ENCODE peak calls at places on chromosome 15, in nine cellular contexts. Y, I, V, Z, K, Q, W, G and T are unnamed samples.

GRCh38 chr15:96947830-96948229 is 617.3 kb downstream of the NR2F2 start:
- DNase-seq in Y (no peak), I (no peak), V (no peak), Z (no peak), K (peak), Q (no peak), W (no peak), G (no peak), T (no peak)

GRCh38 chr15:57946491-57947048 is 118.9 kb downstream of the ALDH1A2 start:
- DNase-seq in Y (no peak), I (no peak), V (no peak), Z (no peak), K (no peak), Q (no peak), W (no peak), G (no peak), T (no peak)

GRCh38 chr15:77036537-77037474 is 34.1 kb downstream of the TSPAN3 start:
- DNase-seq in Y (no peak), I (no peak), V (peak), Z (no peak), K (no peak), Q (no peak), W (no peak), G (peak), T (no peak)

GRCh38 chr15:83112233-83112958 is 5.0 kb downstream of the TM6SF1 start:
- DNase-seq in Y (no peak), I (no peak), V (no peak), Z (no peak), K (no peak), Q (no peak), W (no peak), G (no peak), T (no peak)

GRCh38 chr15:87365221-87365620 is 891.3 kb downstream of the NTRK3 start:
- DNase-seq in Y (no peak), I (peak), V (no peak), Z (no peak), K (no peak), Q (no peak), W (no peak), G (no peak), T (no peak)

GRCh38 chr15:33021806-33022389 is 172.6 kb downstream of the FMN1 start:
- DNase-seq in Y (peak), I (peak), V (no peak), Z (no peak), K (peak), Q (peak), W (no peak), G (no peak), T (no peak)

GRCh38 chr15:48337626-48338025 is 6.4 kb downstream of the DUT start:
- DNase-seq in Y (no peak), I (no peak), V (no peak), Z (no peak), K (no peak), Q (no peak), W (no peak), G (no peak), T (no peak)

GRCh38 chr15:91936182-91936775 is 82.8 kb downstream of the SLCO3A1 start:
- DNase-seq in Y (no peak), I (no peak), V (no peak), Z (no peak), K (no peak), Q (no peak), W (no peak), G (no peak), T (no peak)

GRCh38 chr15:48566669-48567068 is 78.8 kb downstream of the FBN1 start:
- DNase-seq in Y (peak), I (no peak), V (no peak), Z (no peak), K (no peak), Q (no peak), W (no peak), G (no peak), T (no peak)

GRCh38 chr15:69825941-69826817 is 271.5 kb downstream of the TLE3 start:
- DNase-seq in Y (no peak), I (no peak), V (no peak), Z (no peak), K (no peak), Q (no peak), W (no peak), G (no peak), T (no peak)

GRCh38 chr15:67472957-67473356 is 48.0 kb upstream of the C15orf61 start:
- DNase-seq in Y (no peak), I (no peak), V (no peak), Z (no peak), K (no peak), Q (no peak), W (no peak), G (no peak), T (no peak)

GRCh38 chr15:52172869-52173268 is 18.3 kb downstream of the GNB5 start:
- DNase-seq in Y (no peak), I (no peak), V (no peak), Z (no peak), K (no peak), Q (no peak), W (no peak), G (no peak), T (no peak)

GRCh38 chr15:59160880-59161593 is 45.6 kb upstream of the LDHAL6B start:
- DNase-seq in Y (no peak), I (no peak), V (no peak), Z (no peak), K (no peak), Q (no peak), W (no peak), G (no peak), T (no peak)

GRCh38 chr15:98859149-98859548 is 148.4 kb downstream of the PGPEP1L start:
- DNase-seq in Y (no peak), I (no peak), V (no peak), Z (no peak), K (no peak), Q (no peak), W (no peak), G (no peak), T (no peak)

GRCh38 chr15:70323111-70323851 is 225.6 kb upstream of the TLE3 start:
- DNase-seq in Y (no peak), I (no peak), V (peak), Z (no peak), K (no peak), Q (no peak), W (no peak), G (peak), T (no peak)

GRCh38 chr15:71334434-71334833 is 219.2 kb downstream of the THSD4 start:
- DNase-seq in Y (no peak), I (no peak), V (no peak), Z (no peak), K (no peak), Q (no peak), W (no peak), G (no peak), T (no peak)

GRCh38 chr15:48393650-48394049 is 62.4 kb downstream of the DUT start:
- DNase-seq in Y (no peak), I (no peak), V (peak), Z (no peak), K (no peak), Q (no peak), W (no peak), G (no peak), T (no peak)

GRCh38 chr15:64092864-64093626 is 593 bp downstream of the CIAO2A start:
- DNase-seq in Y (peak), I (no peak), V (peak), Z (no peak), K (no peak), Q (peak), W (no peak), G (no peak), T (peak)

GRCh38 chr15:81312790-81313543 is 11.0 kb downstream of the STARD5 start:
- DNase-seq in Y (no peak), I (peak), V (peak), Z (no peak), K (no peak), Q (peak), W (no peak), G (peak), T (no peak)